ENCODE peak calls at places on chromosomes 11 and 22, in six cellular contexts. One of them, this sample, is unnamed.

GRCh38 chr22:28933321-28933720 is 49.9 kb downstream of the ZNRF3 start:
- DNase-seq in B cell: no peak
- DNase-seq in heart right ventricle: no peak
- DNase-seq in AG10803: no peak
- DNase-seq in DND-41: no peak
- DNase-seq in sigmoid colon: no peak
- DNase-seq in this sample: no peak

GRCh38 chr11:38123673-38124072 is 1525.6 kb upstream of the RAG2 start:
- DNase-seq in heart right ventricle: no peak
- DNase-seq in B cell: no peak
- DNase-seq in DND-41: no peak
- DNase-seq in AG10803: no peak
- DNase-seq in sigmoid colon: no peak
- DNase-seq in this sample: no peak

GRCh38 chr22:50694766-50695420 is 22.3 kb downstream of the SHANK3 start:
- DNase-seq in B cell: no peak
- DNase-seq in sigmoid colon: peak; percentile 56
- DNase-seq in heart right ventricle: peak; percentile 12
- DNase-seq in AG10803: no peak
- DNase-seq in DND-41: no peak
- DNase-seq in this sample: no peak

GRCh38 chr11:131206671-131207070 is 163.7 kb upstream of the NTM start:
- DNase-seq in AG10803: no peak
- DNase-seq in B cell: no peak
- DNase-seq in sigmoid colon: no peak
- DNase-seq in heart right ventricle: no peak
- DNase-seq in DND-41: no peak
- DNase-seq in this sample: no peak

GRCh38 chr11:2444301-2445106 is at the start of the genes KCNQ1 and TRPM5:
- DNase-seq in sigmoid colon: no peak
- DNase-seq in B cell: peak; percentile 86
- DNase-seq in DND-41: no peak
- DNase-seq in heart right ventricle: peak; percentile 68
- DNase-seq in AG10803: no peak
- DNase-seq in this sample: no peak

GRCh38 chr22:41021039-41021654 is 70.0 kb downstream of the RBX1 start:
- DNase-seq in heart right ventricle: peak; percentile 18
- DNase-seq in DND-41: peak; percentile 14
- DNase-seq in AG10803: no peak
- DNase-seq in B cell: peak; percentile 19
- DNase-seq in sigmoid colon: peak; percentile 65
- DNase-seq in this sample: no peak

GRCh38 chr11:107182983-107183382 is 164.7 kb upstream of the GUCY1A2 start:
- DNase-seq in AG10803: no peak
- DNase-seq in heart right ventricle: no peak
- DNase-seq in B cell: no peak
- DNase-seq in sigmoid colon: no peak
- DNase-seq in DND-41: no peak
- DNase-seq in this sample: no peak

GRCh38 chr22:46066691-46067090 is 83.6 kb upstream of the PPARA start:
- DNase-seq in DND-41: no peak
- DNase-seq in AG10803: peak; percentile 59
- DNase-seq in heart right ventricle: peak; percentile 7
- DNase-seq in B cell: no peak
- DNase-seq in sigmoid colon: peak; percentile 63
- DNase-seq in this sample: no peak

GRCh38 chr11:120973501-120973900 is 50.4 kb upstream of the TBCEL start:
- DNase-seq in B cell: no peak
- DNase-seq in DND-41: no peak
- DNase-seq in sigmoid colon: no peak
- DNase-seq in AG10803: no peak
- DNase-seq in heart right ventricle: no peak
- DNase-seq in this sample: no peak

GRCh38 chr11:77473001-77473800 is 693 bp downstream of the PAK1 start:
- DNase-seq in sigmoid colon: peak; percentile 72
- DNase-seq in B cell: peak; percentile 78
- DNase-seq in heart right ventricle: peak; percentile 45
- DNase-seq in DND-41: peak; percentile 45
- DNase-seq in AG10803: no peak
- DNase-seq in this sample: no peak

GRCh38 chr22:36405671-36406070 is 17.9 kb upstream of the MYH9 start:
- DNase-seq in heart right ventricle: no peak
- DNase-seq in B cell: peak; percentile 71
- DNase-seq in AG10803: peak; percentile 59
- DNase-seq in DND-41: peak; percentile 89
- DNase-seq in sigmoid colon: no peak
- DNase-seq in this sample: no peak

GRCh38 chr11:10664005-10664404 is 29.6 kb downstream of the IRAG1 start:
- DNase-seq in B cell: no peak
- DNase-seq in AG10803: no peak
- DNase-seq in DND-41: no peak
- DNase-seq in sigmoid colon: no peak
- DNase-seq in heart right ventricle: peak; percentile 56
- DNase-seq in this sample: no peak

GRCh38 chr11:67665537-67666302 is 8.7 kb downstream of the ALDH3B2 start:
- DNase-seq in sigmoid colon: no peak
- DNase-seq in B cell: no peak
- DNase-seq in heart right ventricle: no peak
- DNase-seq in DND-41: peak; percentile 3
- DNase-seq in AG10803: no peak
- DNase-seq in this sample: no peak

GRCh38 chr11:10499452-10500262 is 41.3 kb downstream of the RNF141 start:
- DNase-seq in DND-41: no peak
- DNase-seq in heart right ventricle: no peak
- DNase-seq in sigmoid colon: no peak
- DNase-seq in AG10803: peak; percentile 47
- DNase-seq in B cell: no peak
- DNase-seq in this sample: no peak

GRCh38 chr11:132942611-132943324 is 589.5 kb downstream of the OPCML start:
- DNase-seq in AG10803: no peak
- DNase-seq in heart right ventricle: no peak
- DNase-seq in sigmoid colon: no peak
- DNase-seq in DND-41: no peak
- DNase-seq in B cell: no peak
- DNase-seq in this sample: no peak

GRCh38 chr11:31874631-31875191 is 63.6 kb upstream of the PAX6 start:
- DNase-seq in DND-41: no peak
- DNase-seq in B cell: no peak
- DNase-seq in sigmoid colon: no peak
- DNase-seq in heart right ventricle: no peak
- DNase-seq in AG10803: no peak
- DNase-seq in this sample: no peak

GRCh38 chr22:45240137-45240809 is 421 bp downstream of the KIAA0930 start:
- DNase-seq in B cell: peak; percentile 69
- DNase-seq in sigmoid colon: no peak
- DNase-seq in DND-41: peak; percentile 52
- DNase-seq in heart right ventricle: peak; percentile 42
- DNase-seq in AG10803: no peak
- DNase-seq in this sample: no peak

GRCh38 chr11:72970557-72971118 is 156.4 kb downstream of the ATG16L2 start:
- DNase-seq in heart right ventricle: no peak
- DNase-seq in sigmoid colon: no peak
- DNase-seq in AG10803: no peak
- DNase-seq in DND-41: peak; percentile 35
- DNase-seq in B cell: no peak
- DNase-seq in this sample: no peak

GRCh38 chr11:82996966-82997606 is 74.6 kb downstream of the RAB30 start:
- DNase-seq in DND-41: no peak
- DNase-seq in sigmoid colon: no peak
- DNase-seq in AG10803: no peak
- DNase-seq in heart right ventricle: no peak
- DNase-seq in B cell: no peak
- DNase-seq in this sample: no peak

GRCh38 chr11:107859459-107860239 is 1.1 kb upstream of the SLC35F2 start:
- DNase-seq in AG10803: peak; percentile 38
- DNase-seq in DND-41: no peak
- DNase-seq in B cell: peak; percentile 52
- DNase-seq in sigmoid colon: peak; percentile 74
- DNase-seq in heart right ventricle: peak; percentile 43
- DNase-seq in this sample: no peak

GRCh38 chr11:75853971-75854370 is 39.0 kb downstream of the UVRAG start:
- DNase-seq in DND-41: no peak
- DNase-seq in heart right ventricle: no peak
- DNase-seq in sigmoid colon: no peak
- DNase-seq in B cell: no peak
- DNase-seq in AG10803: no peak
- DNase-seq in this sample: no peak

GRCh38 chr11:10856689-10857603 is 907 bp downstream of the ZBED5 start:
- DNase-seq in sigmoid colon: peak; percentile 77
- DNase-seq in B cell: peak; percentile 10
- DNase-seq in DND-41: no peak
- DNase-seq in AG10803: peak; percentile 30
- DNase-seq in heart right ventricle: no peak
- DNase-seq in this sample: no peak

GRCh38 chr11:31725176-31725575 is 85.9 kb downstream of the PAX6 start:
- DNase-seq in DND-41: no peak
- DNase-seq in sigmoid colon: no peak
- DNase-seq in B cell: peak; percentile 0
- DNase-seq in AG10803: peak; percentile 78
- DNase-seq in heart right ventricle: no peak
- DNase-seq in this sample: peak; percentile 11

GRCh38 chr11:11913395-11913794 is 71.6 kb downstream of the USP47 start:
- DNase-seq in AG10803: no peak
- DNase-seq in B cell: no peak
- DNase-seq in heart right ventricle: no peak
- DNase-seq in sigmoid colon: no peak
- DNase-seq in DND-41: no peak
- DNase-seq in this sample: no peak

GRCh38 chr11:85062626-85063025 is 564.5 kb downstream of the DLG2 start:
- DNase-seq in sigmoid colon: no peak
- DNase-seq in heart right ventricle: no peak
- DNase-seq in AG10803: no peak
- DNase-seq in DND-41: no peak
- DNase-seq in B cell: no peak
- DNase-seq in this sample: no peak

GRCh38 chr22:43060213-43060612 is 29.0 kb downstream of the TTLL1 start:
- DNase-seq in heart right ventricle: no peak
- DNase-seq in AG10803: no peak
- DNase-seq in B cell: peak; percentile 41
- DNase-seq in DND-41: peak; percentile 62
- DNase-seq in sigmoid colon: no peak
- DNase-seq in this sample: no peak

GRCh38 chr11:66309475-66309874 is 7.4 kb downstream of the CD248 start:
- DNase-seq in heart right ventricle: no peak
- DNase-seq in DND-41: no peak
- DNase-seq in sigmoid colon: no peak
- DNase-seq in B cell: no peak
- DNase-seq in AG10803: no peak
- DNase-seq in this sample: no peak

GRCh38 chr11:58576792-58577440 is 1.3 kb upstream of the LPXN start:
- DNase-seq in B cell: peak; percentile 19
- DNase-seq in AG10803: peak; percentile 64
- DNase-seq in sigmoid colon: peak; percentile 61
- DNase-seq in DND-41: no peak
- DNase-seq in heart right ventricle: no peak
- DNase-seq in this sample: no peak

GRCh38 chr11:75946531-75947530 is 131.8 kb downstream of the UVRAG start:
- DNase-seq in AG10803: no peak
- DNase-seq in sigmoid colon: peak; percentile 66
- DNase-seq in B cell: peak; percentile 5
- DNase-seq in DND-41: peak; percentile 44
- DNase-seq in heart right ventricle: no peak
- DNase-seq in this sample: no peak

GRCh38 chr11:69640995-69641581 is at the start of gene CCND1:
- DNase-seq in heart right ventricle: peak; percentile 78
- DNase-seq in B cell: peak; percentile 70
- DNase-seq in sigmoid colon: peak; percentile 77
- DNase-seq in DND-41: no peak
- DNase-seq in AG10803: peak; percentile 92
- DNase-seq in this sample: peak; percentile 83

GRCh38 chr11:108063410-108063809 is 54.7 kb downstream of the CUL5 start:
- DNase-seq in AG10803: no peak
- DNase-seq in B cell: no peak
- DNase-seq in heart right ventricle: no peak
- DNase-seq in DND-41: no peak
- DNase-seq in sigmoid colon: no peak
- DNase-seq in this sample: no peak

GRCh38 chr11:64088159-64089026 is 52.7 kb downstream of the FLRT1 start:
- DNase-seq in B cell: no peak
- DNase-seq in DND-41: peak; percentile 30
- DNase-seq in sigmoid colon: no peak
- DNase-seq in AG10803: no peak
- DNase-seq in heart right ventricle: no peak
- DNase-seq in this sample: no peak
- TF ChIP-seq CTCF in B cell: no peak
- TF ChIP-seq CTCF in DND-41: peak; percentile 43
- TF ChIP-seq CTCF in sigmoid colon: no peak
- TF ChIP-seq CTCF in AG10803: peak; percentile 24
- TF ChIP-seq CTCF in heart right ventricle: peak; percentile 21
- TF ChIP-seq CTCF in this sample: no peak

GRCh38 chr22:17633217-17633997 is 4.9 kb upstream of the ATP6V1E1 start:
- DNase-seq in B cell: no peak
- DNase-seq in AG10803: peak; percentile 87
- DNase-seq in DND-41: no peak
- DNase-seq in heart right ventricle: no peak
- DNase-seq in sigmoid colon: no peak
- DNase-seq in this sample: peak; percentile 53
- TF ChIP-seq CTCF in B cell: no peak
- TF ChIP-seq CTCF in AG10803: no peak
- TF ChIP-seq CTCF in DND-41: no peak
- TF ChIP-seq CTCF in heart right ventricle: no peak
- TF ChIP-seq CTCF in sigmoid colon: no peak
- TF ChIP-seq CTCF in this sample: no peak

DNA sequence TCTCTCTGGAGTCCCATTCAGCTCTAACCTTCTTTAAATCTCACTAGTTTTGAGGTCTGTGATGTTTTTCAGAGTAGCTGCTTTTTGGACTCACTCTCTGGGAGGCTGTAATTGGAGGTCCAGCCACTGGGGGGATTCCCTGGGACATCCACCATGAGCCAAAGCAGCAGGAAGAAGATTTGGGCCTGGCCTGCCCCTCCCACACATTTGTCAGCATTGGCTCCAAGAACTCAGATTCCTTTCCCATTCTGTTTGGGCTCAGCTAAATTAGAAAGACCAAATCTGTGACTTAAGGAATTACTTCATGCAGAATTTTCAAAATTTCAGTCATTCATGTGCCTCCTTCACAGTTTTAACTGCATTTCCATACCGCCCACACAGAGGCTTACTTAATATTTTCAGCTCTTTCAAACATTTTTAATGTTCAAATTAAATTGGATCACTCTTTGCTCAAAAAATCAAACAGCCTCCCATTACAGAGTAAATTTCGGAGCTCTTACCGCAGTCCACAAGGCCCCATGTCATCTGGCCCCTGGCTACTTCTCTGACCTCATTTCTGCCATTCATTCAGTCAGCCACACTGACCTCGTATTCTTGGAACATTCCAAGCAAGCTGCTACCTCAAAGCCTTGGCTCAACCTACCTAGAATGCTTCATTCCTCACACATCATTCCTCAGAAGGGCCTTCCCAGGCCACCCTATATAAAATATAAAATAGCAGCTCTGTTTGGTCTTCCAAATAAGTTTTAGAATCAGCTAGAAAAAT is 54.5 kb upstream of the RRAS2 start:
- DNase-seq in B cell: no peak
- DNase-seq in sigmoid colon: peak; percentile 70
- DNase-seq in AG10803: peak; percentile 88
- DNase-seq in DND-41: peak; percentile 60
- DNase-seq in heart right ventricle: no peak
- DNase-seq in this sample: no peak
- TF ChIP-seq CTCF in B cell: no peak
- TF ChIP-seq CTCF in sigmoid colon: no peak
- TF ChIP-seq CTCF in AG10803: peak; percentile 68
- TF ChIP-seq CTCF in DND-41: peak; percentile 61
- TF ChIP-seq CTCF in heart right ventricle: peak; percentile 46
- TF ChIP-seq CTCF in this sample: peak; percentile 47

GRCh38 chr22:19641254-19641982 is 72.9 kb upstream of the SEPTIN5 start:
- DNase-seq in AG10803: no peak
- DNase-seq in heart right ventricle: no peak
- DNase-seq in B cell: no peak
- DNase-seq in DND-41: no peak
- DNase-seq in sigmoid colon: no peak
- DNase-seq in this sample: no peak
- TF ChIP-seq CTCF in AG10803: peak; percentile 43
- TF ChIP-seq CTCF in heart right ventricle: peak; percentile 43
- TF ChIP-seq CTCF in B cell: no peak
- TF ChIP-seq CTCF in DND-41: no peak
- TF ChIP-seq CTCF in sigmoid colon: no peak
- TF ChIP-seq CTCF in this sample: peak; percentile 47

This sample was measured in AG09309.